ENCODE peak calls at places on chromosomes 13 and 19, in seven cellular contexts. One of them, this sample, is unnamed.

GRCh38 chr13:43335669-43336068 is 312.3 kb downstream of the DNAJC15 start:
- DNase-seq in mucosa of descending colon: no peak
- DNase-seq in AG10803: no peak
- DNase-seq in A673: no peak
- DNase-seq in DMS53: no peak
- DNase-seq in NCI-H748 treated with DMSO at 0.1 percent for 48 hours: no peak
- DNase-seq in T47D: no peak
- DNase-seq in this sample: no peak

GRCh38 chr13:24630121-24630520 is 50.1 kb upstream of the ATP12A start:
- DNase-seq in mucosa of descending colon: no peak
- DNase-seq in AG10803: no peak
- DNase-seq in A673: peak
- DNase-seq in DMS53: no peak
- DNase-seq in NCI-H748 treated with DMSO at 0.1 percent for 48 hours: no peak
- DNase-seq in T47D: no peak
- DNase-seq in this sample: no peak

GRCh38 chr13:22498006-22498405 is 682.8 kb upstream of the SGCG start:
- DNase-seq in mucosa of descending colon: no peak
- DNase-seq in AG10803: no peak
- DNase-seq in A673: no peak
- DNase-seq in DMS53: peak
- DNase-seq in NCI-H748 treated with DMSO at 0.1 percent for 48 hours: no peak
- DNase-seq in T47D: no peak
- DNase-seq in this sample: no peak

GRCh38 chr19:51600940-51601575 is 29.1 kb downstream of the SIGLEC5 start:
- DNase-seq in mucosa of descending colon: no peak
- DNase-seq in AG10803: no peak
- DNase-seq in A673: no peak
- DNase-seq in DMS53: no peak
- DNase-seq in NCI-H748 treated with DMSO at 0.1 percent for 48 hours: no peak
- DNase-seq in T47D: no peak
- DNase-seq in this sample: no peak

GRCh38 chr19:51664997-51665396 is 18.4 kb upstream of the SIGLEC14 start:
- DNase-seq in mucosa of descending colon: no peak
- DNase-seq in AG10803: no peak
- DNase-seq in A673: no peak
- DNase-seq in DMS53: no peak
- DNase-seq in NCI-H748 treated with DMSO at 0.1 percent for 48 hours: no peak
- DNase-seq in T47D: no peak
- DNase-seq in this sample: no peak

GRCh38 chr13:110113284-110113764 is 193.6 kb downstream of the COL4A1 start:
- DNase-seq in mucosa of descending colon: no peak
- DNase-seq in AG10803: peak
- DNase-seq in A673: no peak
- DNase-seq in DMS53: no peak
- DNase-seq in NCI-H748 treated with DMSO at 0.1 percent for 48 hours: no peak
- DNase-seq in T47D: no peak
- DNase-seq in this sample: peak

GRCh38 chr13:42478531-42479156 is 95.3 kb upstream of the TNFSF11 start:
- DNase-seq in mucosa of descending colon: peak
- DNase-seq in AG10803: no peak
- DNase-seq in A673: peak
- DNase-seq in DMS53: peak
- DNase-seq in NCI-H748 treated with DMSO at 0.1 percent for 48 hours: no peak
- DNase-seq in T47D: peak
- DNase-seq in this sample: no peak

GRCh38 chr13:49855930-49856329 is 63.4 kb upstream of the KPNA3 start:
- DNase-seq in mucosa of descending colon: no peak
- DNase-seq in AG10803: no peak
- DNase-seq in A673: no peak
- DNase-seq in DMS53: peak
- DNase-seq in NCI-H748 treated with DMSO at 0.1 percent for 48 hours: no peak
- DNase-seq in T47D: no peak
- DNase-seq in this sample: no peak

GRCh38 chr13:73146705-73147104 is 87.9 kb downstream of the KLF5 start:
- DNase-seq in mucosa of descending colon: no peak
- DNase-seq in AG10803: peak
- DNase-seq in A673: no peak
- DNase-seq in DMS53: no peak
- DNase-seq in NCI-H748 treated with DMSO at 0.1 percent for 48 hours: no peak
- DNase-seq in T47D: no peak
- DNase-seq in this sample: no peak

GRCh38 chr19:43634877-43635560 is 4.6 kb downstream of the CADM4 start:
- DNase-seq in mucosa of descending colon: no peak
- DNase-seq in AG10803: peak
- DNase-seq in A673: no peak
- DNase-seq in DMS53: no peak
- DNase-seq in NCI-H748 treated with DMSO at 0.1 percent for 48 hours: no peak
- DNase-seq in T47D: no peak
- DNase-seq in this sample: no peak

GRCh38 chr13:80009760-80010159 is 331.2 kb downstream of the SPRY2 start:
- DNase-seq in mucosa of descending colon: no peak
- DNase-seq in AG10803: peak
- DNase-seq in A673: no peak
- DNase-seq in DMS53: no peak
- DNase-seq in NCI-H748 treated with DMSO at 0.1 percent for 48 hours: no peak
- DNase-seq in T47D: no peak
- DNase-seq in this sample: no peak

GRCh38 chr13:20350819-20351218 is 118.7 kb upstream of the GJB6 start:
- DNase-seq in mucosa of descending colon: no peak
- DNase-seq in AG10803: no peak
- DNase-seq in A673: no peak
- DNase-seq in DMS53: no peak
- DNase-seq in NCI-H748 treated with DMSO at 0.1 percent for 48 hours: no peak
- DNase-seq in T47D: no peak
- DNase-seq in this sample: peak

GRCh38 chr19:51292971-51293370 is 18.5 kb upstream of the IGLON5 start:
- DNase-seq in mucosa of descending colon: no peak
- DNase-seq in AG10803: no peak
- DNase-seq in A673: no peak
- DNase-seq in DMS53: no peak
- DNase-seq in NCI-H748 treated with DMSO at 0.1 percent for 48 hours: no peak
- DNase-seq in T47D: no peak
- DNase-seq in this sample: no peak

GRCh38 chr19:13461536-13461935 is 44.7 kb downstream of the CACNA1A start:
- DNase-seq in mucosa of descending colon: no peak
- DNase-seq in AG10803: no peak
- DNase-seq in A673: no peak
- DNase-seq in DMS53: no peak
- DNase-seq in NCI-H748 treated with DMSO at 0.1 percent for 48 hours: no peak
- DNase-seq in T47D: no peak
- DNase-seq in this sample: no peak

GRCh38 chr13:27423333-27423732 is 1.1 kb upstream of the GTF3A start:
- DNase-seq in mucosa of descending colon: no peak
- DNase-seq in AG10803: no peak
- DNase-seq in A673: no peak
- DNase-seq in DMS53: no peak
- DNase-seq in NCI-H748 treated with DMSO at 0.1 percent for 48 hours: no peak
- DNase-seq in T47D: no peak
- DNase-seq in this sample: no peak

GRCh38 chr19:33675501-33676124 is 53.9 kb downstream of the CHST8 start:
- DNase-seq in mucosa of descending colon: no peak
- DNase-seq in AG10803: no peak
- DNase-seq in A673: no peak
- DNase-seq in DMS53: no peak
- DNase-seq in NCI-H748 treated with DMSO at 0.1 percent for 48 hours: no peak
- DNase-seq in T47D: no peak
- DNase-seq in this sample: no peak

GRCh38 chr19:41427647-41428480 is 690 bp upstream of the B3GNT8 start:
- DNase-seq in mucosa of descending colon: peak
- DNase-seq in AG10803: peak
- DNase-seq in A673: peak
- DNase-seq in DMS53: peak
- DNase-seq in NCI-H748 treated with DMSO at 0.1 percent for 48 hours: no peak
- DNase-seq in T47D: no peak
- DNase-seq in this sample: no peak